ENCODE peak calls at places on chromosome 19, in six cellular contexts. One of them, this sample, is unnamed.

GRCh38 chr19:7981661-7982060 is 23.8 kb downstream of the ELAVL1 start:
- DNase-seq in body of pancreas: no peak
- DNase-seq in heart right ventricle: no peak
- DNase-seq in H1: no peak
- DNase-seq in Peyer's patch: no peak
- DNase-seq in ascending aorta: no peak
- DNase-seq in this sample: no peak

GRCh38 chr19:27780367-27781065 is 1432.4 kb downstream of the UQCRFS1 start:
- DNase-seq in body of pancreas: no peak
- DNase-seq in heart right ventricle: no peak
- DNase-seq in H1: no peak
- DNase-seq in Peyer's patch: no peak
- DNase-seq in ascending aorta: no peak
- DNase-seq in this sample: no peak

GRCh38 chr19:12606796-12607195 is 3.8 kb downstream of the ZNF490 start:
- DNase-seq in body of pancreas: no peak
- DNase-seq in heart right ventricle: no peak
- DNase-seq in H1: no peak
- DNase-seq in Peyer's patch: no peak
- DNase-seq in ascending aorta: no peak
- DNase-seq in this sample: no peak

GRCh38 chr19:13011653-13012389 is 16.5 kb downstream of the NFIX start:
- DNase-seq in body of pancreas: no peak
- DNase-seq in heart right ventricle: no peak
- DNase-seq in H1: peak; percentile 88
- DNase-seq in Peyer's patch: no peak
- DNase-seq in ascending aorta: no peak
- DNase-seq in this sample: no peak

GRCh38 chr19:751501-752341 is 809 bp downstream of the MISP start:
- DNase-seq in body of pancreas: peak; percentile 13
- DNase-seq in heart right ventricle: no peak
- DNase-seq in H1: no peak
- DNase-seq in Peyer's patch: peak; percentile 92
- DNase-seq in ascending aorta: no peak
- DNase-seq in this sample: no peak

GRCh38 chr19:2227415-2228156 is 8.5 kb downstream of the PLEKHJ1 start:
- DNase-seq in body of pancreas: peak; percentile 27
- DNase-seq in heart right ventricle: no peak
- DNase-seq in H1: no peak
- DNase-seq in Peyer's patch: peak; percentile 87
- DNase-seq in ascending aorta: no peak
- DNase-seq in this sample: no peak

GRCh38 chr19:45470147-45471081 is 2.6 kb downstream of the FOSB start:
- DNase-seq in body of pancreas: no peak
- DNase-seq in heart right ventricle: no peak
- DNase-seq in H1: no peak
- DNase-seq in Peyer's patch: no peak
- DNase-seq in ascending aorta: peak; percentile 39
- DNase-seq in this sample: peak; percentile 48

GRCh38 chr19:48934837-48935236 is 1.3 kb downstream of the DHDH start:
- DNase-seq in body of pancreas: no peak
- DNase-seq in heart right ventricle: no peak
- DNase-seq in H1: peak; percentile 57
- DNase-seq in Peyer's patch: no peak
- DNase-seq in ascending aorta: no peak
- DNase-seq in this sample: no peak

GRCh38 chr19:11279505-11280236 is 16.3 kb upstream of the TSPAN16 start:
- DNase-seq in body of pancreas: no peak
- DNase-seq in heart right ventricle: no peak
- DNase-seq in H1: no peak
- DNase-seq in Peyer's patch: peak; percentile 48
- DNase-seq in ascending aorta: no peak
- DNase-seq in this sample: peak; percentile 31

GRCh38 chr19:32498641-32499200 is 82.3 kb upstream of the PDCD5 start:
- DNase-seq in body of pancreas: no peak
- DNase-seq in heart right ventricle: no peak
- DNase-seq in H1: no peak
- DNase-seq in Peyer's patch: no peak
- DNase-seq in ascending aorta: no peak
- DNase-seq in this sample: no peak

GRCh38 chr19:46144756-46145155 is 3.3 kb upstream of the IGFL2 start:
- DNase-seq in body of pancreas: no peak
- DNase-seq in heart right ventricle: no peak
- DNase-seq in H1: no peak
- DNase-seq in Peyer's patch: no peak
- DNase-seq in ascending aorta: no peak
- DNase-seq in this sample: no peak

GRCh38 chr19:49132974-49133609 is 13.7 kb downstream of the PPFIA3 start:
- DNase-seq in body of pancreas: no peak
- DNase-seq in heart right ventricle: no peak
- DNase-seq in H1: peak; percentile 72
- DNase-seq in Peyer's patch: no peak
- DNase-seq in ascending aorta: no peak
- DNase-seq in this sample: no peak

GRCh38 chr19:43719378-43719868 is 3.5 kb downstream of the IRGC start:
- DNase-seq in body of pancreas: no peak
- DNase-seq in heart right ventricle: no peak
- DNase-seq in H1: no peak
- DNase-seq in Peyer's patch: no peak
- DNase-seq in ascending aorta: no peak
- DNase-seq in this sample: no peak

GRCh38 chr19:37973666-37974065 is 66.7 kb downstream of the SIPA1L3 start:
- DNase-seq in body of pancreas: no peak
- DNase-seq in heart right ventricle: no peak
- DNase-seq in H1: no peak
- DNase-seq in Peyer's patch: no peak
- DNase-seq in ascending aorta: no peak
- DNase-seq in this sample: no peak
- H3K4me1 ChIP-seq in body of pancreas: no peaks in the 10 kb centered on the region
- H3K4me1 ChIP-seq in heart right ventricle: no peaks in the 10 kb centered on the region
- H3K4me1 ChIP-seq in H1: no peaks in the 10 kb centered on the region
- H3K4me1 ChIP-seq in Peyer's patch: no peaks in the 10 kb centered on the region
- H3K4me1 ChIP-seq in ascending aorta: no peaks in the 10 kb centered on the region
- H3K4me1 ChIP-seq in this sample: no peaks in the 10 kb centered on the region

GRCh38 chr19:6833166-6833790 is 54.1 kb upstream of the ADGRE1 start:
- DNase-seq in body of pancreas: no peak
- DNase-seq in heart right ventricle: no peak
- DNase-seq in H1: no peak
- DNase-seq in Peyer's patch: peak; percentile 40
- DNase-seq in ascending aorta: no peak
- DNase-seq in this sample: no peak

GRCh38 chr19:6835501-6835900 is 51.9 kb upstream of the ADGRE1 start:
- DNase-seq in body of pancreas: no peak
- DNase-seq in heart right ventricle: no peak
- DNase-seq in H1: no peak
- DNase-seq in Peyer's patch: no peak
- DNase-seq in ascending aorta: no peak
- DNase-seq in this sample: no peak

GRCh38 chr19:6834433-6834832 is 52.9 kb upstream of the ADGRE1 start:
- DNase-seq in body of pancreas: no peak
- DNase-seq in heart right ventricle: no peak
- DNase-seq in H1: no peak
- DNase-seq in Peyer's patch: peak; percentile 3
- DNase-seq in ascending aorta: no peak
- DNase-seq in this sample: no peak

GRCh38 chr19:6828698-6829633 is 56.5 kb downstream of the VAV1 start:
- DNase-seq in body of pancreas: no peak
- DNase-seq in heart right ventricle: no peak
- DNase-seq in H1: no peak
- DNase-seq in Peyer's patch: peak; percentile 47
- DNase-seq in ascending aorta: no peak
- DNase-seq in this sample: no peak

GRCh38 chr19:6832412-6832811 is 55.0 kb upstream of the ADGRE1 start:
- DNase-seq in body of pancreas: no peak
- DNase-seq in heart right ventricle: no peak
- DNase-seq in H1: no peak
- DNase-seq in Peyer's patch: no peak
- DNase-seq in ascending aorta: no peak
- DNase-seq in this sample: no peak
- H3K9me3 ChIP-seq in body of pancreas: no peaks in the 10 kb centered on the region
- H3K9me3 ChIP-seq in heart right ventricle: no peaks in the 10 kb centered on the region
- H3K9me3 ChIP-seq in H1: peaks cover 26% of the 10 kb centered on the region
- H3K9me3 ChIP-seq in Peyer's patch: no peaks in the 10 kb centered on the region
- H3K9me3 ChIP-seq in ascending aorta: no peaks in the 10 kb centered on the region
- H3K9me3 ChIP-seq in this sample: no peaks in the 10 kb centered on the region

GRCh38 chr19:41395355-41395754 is 1.8 kb downstream of the EXOSC5 start:
- DNase-seq in body of pancreas: no peak
- DNase-seq in heart right ventricle: no peak
- DNase-seq in H1: no peak
- DNase-seq in Peyer's patch: no peak
- DNase-seq in ascending aorta: no peak
- DNase-seq in this sample: no peak
- H3K4me3 ChIP-seq in body of pancreas: no peak overlapping the region
- H3K4me3 ChIP-seq in heart right ventricle: no peak overlapping the region
- H3K4me3 ChIP-seq in H1: no peak overlapping the region
- H3K4me3 ChIP-seq in Peyer's patch: no peak overlapping the region
- H3K4me3 ChIP-seq in ascending aorta: no peak overlapping the region
- H3K4me3 ChIP-seq in this sample: no peak overlapping the region

GRCh38 chr19:14511245-14511625 is 7.0 kb downstream of the DNAJB1 start:
- DNase-seq in body of pancreas: no peak
- DNase-seq in heart right ventricle: no peak
- DNase-seq in H1: no peak
- DNase-seq in Peyer's patch: no peak
- DNase-seq in ascending aorta: no peak
- DNase-seq in this sample: no peak
- H3K4me1 ChIP-seq in body of pancreas: peaks cover 35% of the 10 kb centered on the region
- H3K4me1 ChIP-seq in heart right ventricle: peaks cover 11% of the 10 kb centered on the region
- H3K4me1 ChIP-seq in H1: no peaks in the 10 kb centered on the region
- H3K4me1 ChIP-seq in Peyer's patch: no peaks in the 10 kb centered on the region
- H3K4me1 ChIP-seq in ascending aorta: peaks cover 6% of the 10 kb centered on the region
- H3K4me1 ChIP-seq in this sample: peaks cover 40% of the 10 kb centered on the region

GRCh38 chr19:30539981-30540380 is 167.8 kb downstream of the ZNF536 start:
- DNase-seq in body of pancreas: no peak
- DNase-seq in heart right ventricle: no peak
- DNase-seq in H1: no peak
- DNase-seq in Peyer's patch: no peak
- DNase-seq in ascending aorta: no peak
- DNase-seq in this sample: no peak
- H3K9me3 ChIP-seq in body of pancreas: no peaks in the 10 kb centered on the region
- H3K9me3 ChIP-seq in heart right ventricle: no peaks in the 10 kb centered on the region
- H3K9me3 ChIP-seq in H1: no peaks in the 10 kb centered on the region
- H3K9me3 ChIP-seq in Peyer's patch: no peaks in the 10 kb centered on the region
- H3K9me3 ChIP-seq in ascending aorta: no peaks in the 10 kb centered on the region
- H3K9me3 ChIP-seq in this sample: no peaks in the 10 kb centered on the region

GRCh38 chr19:15108845-15109767 is 1.9 kb downstream of the SYDE1 start:
- DNase-seq in body of pancreas: no peak
- DNase-seq in heart right ventricle: no peak
- DNase-seq in H1: no peak
- DNase-seq in Peyer's patch: no peak
- DNase-seq in ascending aorta: no peak
- DNase-seq in this sample: no peak
- H3K4me3 ChIP-seq in body of pancreas: no peak overlapping the region
- H3K4me3 ChIP-seq in heart right ventricle: peak overlapping the region; percentile 89
- H3K4me3 ChIP-seq in H1: no peak overlapping the region
- H3K4me3 ChIP-seq in Peyer's patch: no peak overlapping the region
- H3K4me3 ChIP-seq in ascending aorta: no peak overlapping the region
- H3K4me3 ChIP-seq in this sample: no peak overlapping the region

GRCh38 chr19:38253788-38254187 is 2.4 kb downstream of the PPP1R14A start:
- DNase-seq in body of pancreas: no peak
- DNase-seq in heart right ventricle: no peak
- DNase-seq in H1: no peak
- DNase-seq in Peyer's patch: no peak
- DNase-seq in ascending aorta: no peak
- DNase-seq in this sample: no peak
- H3K4me1 ChIP-seq in body of pancreas: peaks cover 47% of the 10 kb centered on the region
- H3K4me1 ChIP-seq in heart right ventricle: peaks cover 6% of the 10 kb centered on the region
- H3K4me1 ChIP-seq in H1: peaks cover 27% of the 10 kb centered on the region
- H3K4me1 ChIP-seq in Peyer's patch: no peaks in the 10 kb centered on the region
- H3K4me1 ChIP-seq in ascending aorta: peaks cover 16% of the 10 kb centered on the region
- H3K4me1 ChIP-seq in this sample: peaks cover 4% of the 10 kb centered on the region

GRCh38 chr19:58261600-58261967 is 17.2 kb upstream of the ZNF8 start:
- DNase-seq in body of pancreas: no peak
- DNase-seq in heart right ventricle: no peak
- DNase-seq in H1: no peak
- DNase-seq in Peyer's patch: no peak
- DNase-seq in ascending aorta: no peak
- DNase-seq in this sample: no peak
- H3K9me3 ChIP-seq in body of pancreas: no peaks in the 10 kb centered on the region
- H3K9me3 ChIP-seq in heart right ventricle: peaks cover 100% of the 10 kb centered on the region
- H3K9me3 ChIP-seq in H1: peaks cover 92% of the 10 kb centered on the region
- H3K9me3 ChIP-seq in Peyer's patch: peaks cover 100% of the 10 kb centered on the region
- H3K9me3 ChIP-seq in ascending aorta: peaks cover 100% of the 10 kb centered on the region
- H3K9me3 ChIP-seq in this sample: peaks cover 98% of the 10 kb centered on the region

This sample was measured in CD4-positive, CD25-positive, alpha-beta regulatory T cell.